ENCODE peak calls at places on chromosomes 11 and 22, in six cellular contexts. R, J, A, B, N and K are unnamed samples.
A peak's percentile ranks its signal among the peaks of the same experiment; 100 is the strongest.

GRCh38 chr11:33885338-33886005 is 6.4 kb downstream of the LMO2 start:
- DNase-seq in B (no peak), A (no peak), R (no peak), J (no peak), N (no peak), K (no peak)

GRCh38 chr11:106463154-106463553 is 385.7 kb downstream of the AASDHPPT start:
- DNase-seq in N (no peak), R (no peak), B (no peak), A (no peak), J (no peak), K (no peak)

GRCh38 chr11:88475991-88476418 is 138.5 kb upstream of the CTSC start:
- DNase-seq in B (no peak), J (no peak), A (no peak), N (no peak), R (no peak), K (no peak)

GRCh38 chr22:17781319-17782031 is 7.2 kb upstream of the BID start:
- DNase-seq in J (no peak), A (no peak), R (peak; percentile 99), B (no peak), N (no peak), K (no peak)

GRCh38 chr11:94656968-94657367 is 89.8 kb downstream of the PIWIL4 start:
- DNase-seq in N (no peak), J (no peak), R (no peak), B (no peak), A (no peak), K (no peak)

GRCh38 chr11:89625171-89625570 is 84.9 kb upstream of the TRIM77 start:
- DNase-seq in R (no peak), N (no peak), A (no peak), B (no peak), J (no peak), K (no peak)

GRCh38 chr22:33851240-33851639 is 69.0 kb downstream of the LARGE1 start:
- DNase-seq in R (no peak), J (no peak), A (no peak), N (no peak), B (no peak), K (no peak)

GRCh38 chr11:15969281-15969680 is 387.1 kb downstream of the SOX6 start:
- DNase-seq in N (peak; percentile 61), R (no peak), B (peak; percentile 61), A (no peak), J (peak; percentile 53), K (peak; percentile 49)

GRCh38 chr11:75802022-75802912 is 12.7 kb upstream of the UVRAG start:
- DNase-seq in B (peak; percentile 45), N (no peak), R (peak; percentile 41), A (no peak), J (no peak), K (no peak)

GRCh38 chr22:41524809-41525449 is 19.3 kb downstream of the POLR3H start:
- DNase-seq in A (no peak), B (no peak), N (no peak), J (no peak), R (peak; percentile 87), K (no peak)

GRCh38 chr11:14361951-14362350 is 3.0 kb upstream of the RRAS2 start:
- DNase-seq in A (no peak), N (no peak), B (no peak), R (no peak), J (no peak), K (no peak)

GRCh38 chr11:74611369-74611861 is 19.0 kb downstream of the POLD3 start:
- DNase-seq in A (no peak), J (no peak), R (peak; percentile 42), N (no peak), B (no peak), K (no peak)

GRCh38 chr22:35649636-35650250 is 1.5 kb downstream of the APOL6 start:
- DNase-seq in A (no peak), B (no peak), R (no peak), N (no peak), J (no peak), K (peak; percentile 15)

GRCh38 chr11:21225860-21226259 is 556.5 kb downstream of the NELL1 start:
- DNase-seq in A (no peak), N (no peak), B (no peak), R (no peak), J (no peak), K (no peak)

GRCh38 chr11:21229224-21229623 is 559.8 kb downstream of the NELL1 start:
- DNase-seq in B (no peak), A (no peak), J (no peak), R (no peak), N (no peak), K (no peak)
- H3K4me1 ChIP-seq in B (no peaks in the 10 kb centered on the region), A (no peaks in the 10 kb centered on the region), J (no peaks in the 10 kb centered on the region), R (no peaks in the 10 kb centered on the region), N (no peaks in the 10 kb centered on the region), K (no peaks in the 10 kb centered on the region)

DNA sequence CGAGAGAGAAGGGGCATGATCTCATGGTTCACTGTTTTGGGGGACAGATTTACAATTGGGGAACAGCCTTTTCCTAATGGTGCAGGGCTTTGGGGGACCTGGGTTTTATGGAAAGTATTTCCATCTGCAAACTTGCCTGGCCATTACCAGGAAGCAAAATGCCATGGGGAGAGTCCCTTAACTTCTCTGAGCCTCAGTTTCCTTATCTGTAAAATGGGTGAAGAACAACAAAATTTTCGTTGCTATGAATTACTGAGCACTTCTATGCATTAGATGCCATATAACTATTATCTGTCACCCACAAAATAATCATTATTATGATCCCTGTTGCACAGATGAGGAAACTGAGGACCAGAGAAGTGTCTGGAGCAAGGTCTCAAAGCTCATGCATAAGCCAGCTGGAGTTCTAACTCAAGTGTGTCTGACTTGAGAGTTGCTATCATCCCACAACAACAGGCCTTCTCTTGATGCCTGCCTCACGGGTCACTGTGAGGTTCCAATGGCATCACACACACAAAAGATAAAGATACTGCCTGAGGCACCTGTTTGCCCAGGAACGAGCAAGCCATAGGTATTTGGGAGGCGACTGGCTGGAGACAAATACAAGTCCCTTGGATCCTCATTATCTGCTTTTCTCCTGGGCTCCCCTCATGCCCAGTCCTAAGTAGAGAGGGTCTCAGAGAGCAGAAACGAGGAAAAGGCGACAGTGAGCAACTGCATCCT is 15.8 kb downstream of the TPST2 start:
- DNase-seq in R (no peak), J (no peak), A (no peak), N (no peak), B (no peak), K (no peak)
- H3K4me1 ChIP-seq in R (no peaks in the 10 kb centered on the region), J (peaks cover 8% of the 10 kb centered on the region), A (peaks cover 27% of the 10 kb centered on the region), N (no peaks in the 10 kb centered on the region), B (peaks cover 4% of the 10 kb centered on the region), K (peaks cover 6% of the 10 kb centered on the region)

GRCh38 chr22:32831571-32831970 is 30.1 kb downstream of the TIMP3 start:
- DNase-seq in R (no peak), J (no peak), A (no peak), B (no peak), N (no peak), K (no peak)
- H3K4me1 ChIP-seq in R (peaks cover 8% of the 10 kb centered on the region), J (no peaks in the 10 kb centered on the region), A (peaks cover 15% of the 10 kb centered on the region), B (peaks cover 20% of the 10 kb centered on the region), N (peaks cover 50% of the 10 kb centered on the region), K (peaks cover 47% of the 10 kb centered on the region)

GRCh38 chr11:28962492-28962891 is 854.3 kb downstream of the METTL15 start:
- DNase-seq in B (no peak), N (no peak), R (no peak), J (no peak), A (no peak), K (no peak)
- H3K4me1 ChIP-seq in B (no peaks in the 10 kb centered on the region), N (no peaks in the 10 kb centered on the region), R (peaks cover 13% of the 10 kb centered on the region), J (no peaks in the 10 kb centered on the region), A (no peaks in the 10 kb centered on the region), K (no peaks in the 10 kb centered on the region)

GRCh38 chr11:8717876-8718753 is 35.5 kb downstream of the RPL27A start:
- DNase-seq in J (peak; percentile 66), N (no peak), B (peak; percentile 73), A (no peak), R (peak; percentile 87), K (peak; percentile 67)
- H3K4me1 ChIP-seq in J (peaks cover 66% of the 10 kb centered on the region), N (peaks cover 60% of the 10 kb centered on the region), B (peaks cover 46% of the 10 kb centered on the region), A (peaks cover 11% of the 10 kb centered on the region), R (peaks cover 46% of the 10 kb centered on the region), K (peaks cover 29% of the 10 kb centered on the region)

GRCh38 chr11:129950319-129951034 is 52.2 kb downstream of the PRDM10 start:
- DNase-seq in B (peak; percentile 69), J (no peak), A (no peak), N (peak; percentile 72), R (no peak), K (peak; percentile 57)

GRCh38 chr11:129947474-129947873 is 52.1 kb upstream of the NFRKB start:
- DNase-seq in R (no peak), A (no peak), J (no peak), B (no peak), N (no peak), K (no peak)

GRCh38 chr11:129946965-129947364 is 51.6 kb upstream of the NFRKB start:
- DNase-seq in N (no peak), J (no peak), B (no peak), A (no peak), R (no peak), K (no peak)

GRCh38 chr11:129949976-129950318 is 52.7 kb downstream of the PRDM10 start:
- DNase-seq in B (no peak), N (no peak), A (no peak), J (no peak), R (no peak), K (no peak)

GRCh38 chr11:129949067-129949466 is 53.6 kb downstream of the PRDM10 start:
- DNase-seq in N (no peak), R (no peak), B (no peak), J (no peak), A (no peak), K (no peak)
- H3K4me1 ChIP-seq in N (no peaks in the 10 kb centered on the region), R (no peaks in the 10 kb centered on the region), B (no peaks in the 10 kb centered on the region), J (no peaks in the 10 kb centered on the region), A (peaks cover 5% of the 10 kb centered on the region), K (no peaks in the 10 kb centered on the region)

GRCh38 chr11:46102843-46103242 is 18.4 kb downstream of the PHF21A start:
- DNase-seq in B (no peak), A (no peak), N (no peak), R (no peak), J (no peak), K (no peak)
- H3K4me1 ChIP-seq in B (peaks cover 32% of the 10 kb centered on the region), A (peaks cover 24% of the 10 kb centered on the region), N (peaks cover 12% of the 10 kb centered on the region), R (peaks cover 20% of the 10 kb centered on the region), J (peaks cover 30% of the 10 kb centered on the region), K (peaks cover 9% of the 10 kb centered on the region)